ENCODE peak calls at places on chromosome 2, in four cellular contexts. One of them, this sample, is unnamed.

GRCh38 chr2:105545731-105546622 is 147.1 kb upstream of the FHL2 start:
- DNase-seq in LoVo: peak; percentile 70
- DNase-seq in A549: peak; percentile 68
- DNase-seq in lower lobe of right lung: peak; percentile 64
- DNase-seq in this sample: peak; percentile 62

GRCh38 chr2:212864186-212864585 is 287.2 kb downstream of the IKZF2 start:
- DNase-seq in lower lobe of right lung: no peak
- DNase-seq in LoVo: no peak
- DNase-seq in A549: no peak
- DNase-seq in this sample: no peak

GRCh38 chr2:203706403-203706802 is at the start of gene CD28:
- DNase-seq in LoVo: no peak
- DNase-seq in lower lobe of right lung: no peak
- DNase-seq in A549: no peak
- DNase-seq in this sample: peak; percentile 53

GRCh38 chr2:238928520-238929241 is 80.8 kb downstream of the TWIST2 start:
- DNase-seq in lower lobe of right lung: no peak
- DNase-seq in A549: no peak
- DNase-seq in LoVo: no peak
- DNase-seq in this sample: no peak

GRCh38 chr2:132009874-132010521 is 151.8 kb downstream of the ANKRD30BL start:
- DNase-seq in lower lobe of right lung: peak; percentile 17
- DNase-seq in A549: no peak
- DNase-seq in LoVo: no peak
- DNase-seq in this sample: no peak

GRCh38 chr2:222844323-222844722 is 16.5 kb upstream of the ACSL3 start:
- DNase-seq in A549: peak; percentile 71
- DNase-seq in lower lobe of right lung: no peak
- DNase-seq in LoVo: no peak
- DNase-seq in this sample: no peak

GRCh38 chr2:235006461-235006860 is 54.6 kb downstream of the SH3BP4 start:
- DNase-seq in lower lobe of right lung: no peak
- DNase-seq in LoVo: no peak
- DNase-seq in A549: no peak
- DNase-seq in this sample: no peak

GRCh38 chr2:62215306-62216064 is 19.6 kb downstream of the B3GNT2 start:
- DNase-seq in A549: no peak
- DNase-seq in LoVo: no peak
- DNase-seq in lower lobe of right lung: no peak
- DNase-seq in this sample: no peak

GRCh38 chr2:238582159-238582558 is 155.4 kb downstream of the ASB1 start:
- DNase-seq in LoVo: no peak
- DNase-seq in lower lobe of right lung: no peak
- DNase-seq in A549: no peak
- DNase-seq in this sample: no peak

GRCh38 chr2:70939001-70939846 is 3.5 kb downstream of the ATP6V1B1 start:
- DNase-seq in lower lobe of right lung: no peak
- DNase-seq in LoVo: no peak
- DNase-seq in A549: no peak
- DNase-seq in this sample: no peak

GRCh38 chr2:224031358-224031970 is 7.6 kb downstream of the SERPINE2 start:
- DNase-seq in A549: peak; percentile 43
- DNase-seq in lower lobe of right lung: no peak
- DNase-seq in LoVo: no peak
- DNase-seq in this sample: no peak

GRCh38 chr2:88067189-88067588 is 436 bp upstream of the SMYD1 start:
- DNase-seq in LoVo: no peak
- DNase-seq in lower lobe of right lung: no peak
- DNase-seq in A549: no peak
- DNase-seq in this sample: peak; percentile 54

GRCh38 chr2:64447317-64448060 is 6.5 kb upstream of the LGALSL start:
- DNase-seq in A549: no peak
- DNase-seq in LoVo: no peak
- DNase-seq in lower lobe of right lung: no peak
- DNase-seq in this sample: no peak

GRCh38 chr2:101238930-101239759 is 13.5 kb upstream of the CNOT11 start:
- DNase-seq in A549: peak; percentile 90
- DNase-seq in LoVo: peak; percentile 87
- DNase-seq in lower lobe of right lung: peak; percentile 62
- DNase-seq in this sample: no peak

GRCh38 chr2:167750675-167751074 is 496.7 kb downstream of the STK39 start:
- DNase-seq in lower lobe of right lung: no peak
- DNase-seq in A549: no peak
- DNase-seq in LoVo: no peak
- DNase-seq in this sample: no peak

GRCh38 chr2:220936641-220937197 is 635.4 kb downstream of the EPHA4 start:
- DNase-seq in LoVo: no peak
- DNase-seq in lower lobe of right lung: no peak
- DNase-seq in A549: no peak
- DNase-seq in this sample: no peak

GRCh38 chr2:45131587-45131986 is 122.3 kb upstream of the SIX2 start:
- DNase-seq in lower lobe of right lung: no peak
- DNase-seq in A549: no peak
- DNase-seq in LoVo: no peak
- DNase-seq in this sample: no peak

This sample was measured in Right ventricle myocardium superior.